ENCODE peak calls at places on chromosomes 13 and 19, in seven cellular contexts. W, N, K, H, F, S and X are unnamed samples.

GRCh38 chr19:42124386-42124901 is 7.8 kb downstream of the POU2F2 start:
- DNase-seq in W (no peak), N (no peak), K (no peak), H (no peak), F (no peak), S (no peak), X (no peak)

GRCh38 chr13:20033486-20033885 is 75.0 kb downstream of the ZMYM2 start:
- DNase-seq in W (no peak), N (no peak), K (no peak), H (no peak), F (no peak), S (no peak), X (no peak)

GRCh38 chr13:58087566-58087965 is 456.0 kb downstream of the PCDH17 start:
- DNase-seq in W (peak), N (no peak), K (no peak), H (no peak), F (no peak), S (no peak), X (no peak)

GRCh38 chr13:35720290-35720689 is 243.8 kb upstream of the MAB21L1 start:
- DNase-seq in W (no peak), N (no peak), K (no peak), H (no peak), F (no peak), S (no peak), X (no peak)

GRCh38 chr13:38366954-38367645 is 17.4 kb downstream of the UFM1 start:
- DNase-seq in W (no peak), N (no peak), K (peak), H (no peak), F (no peak), S (no peak), X (no peak)

GRCh38 chr13:26531751-26532150 is 25.7 kb upstream of the WASF3 start:
- DNase-seq in W (no peak), N (no peak), K (no peak), H (no peak), F (no peak), S (no peak), X (no peak)

GRCh38 chr19:18279516-18280246 is 1.7 kb downstream of the JUND start:
- DNase-seq in W (peak), N (peak), K (peak), H (peak), F (peak), S (peak), X (peak)

GRCh38 chr13:113741101-113741731 is 17.8 kb upstream of the TMEM255B start:
- DNase-seq in W (no peak), N (no peak), K (no peak), H (no peak), F (no peak), S (no peak), X (no peak)

GRCh38 chr19:56111601-56112312 is 9.3 kb downstream of the ZNF787 start:
- DNase-seq in W (peak), N (no peak), K (no peak), H (peak), F (no peak), S (peak), X (no peak)

GRCh38 chr19:33022472-33023116 is 42.1 kb downstream of the RHPN2 start:
- DNase-seq in W (no peak), N (no peak), K (no peak), H (no peak), F (no peak), S (no peak), X (no peak)

GRCh38 chr13:40060318-40061007 is 405.0 kb downstream of the COG6 start:
- DNase-seq in W (no peak), N (no peak), K (no peak), H (peak), F (no peak), S (no peak), X (no peak)

GRCh38 chr13:59861676-59862075 is 302.1 kb downstream of the DIAPH3 start:
- DNase-seq in W (no peak), N (no peak), K (no peak), H (no peak), F (no peak), S (no peak), X (no peak)

GRCh38 chr13:34361528-34361927 is 543.6 kb downstream of the RFC3 start:
- DNase-seq in W (no peak), N (no peak), K (no peak), H (no peak), F (no peak), S (no peak), X (no peak)

GRCh38 chr19:6687117-6687516 is 17.2 kb upstream of the TNFSF14 start:
- DNase-seq in W (no peak), N (no peak), K (no peak), H (no peak), F (no peak), S (no peak), X (no peak)

GRCh38 chr13:45713721-45714120 is 11.6 kb downstream of the CBY2 start:
- DNase-seq in W (no peak), N (no peak), K (no peak), H (no peak), F (no peak), S (no peak), X (no peak)